ENCODE peak calls at places on chromosomes 4 and X, in nine cellular contexts. One of them, this sample, is unnamed.

GRCh38 chr4:7191546-7192251 is 639 bp upstream of the SORCS2 start:
- DNase-seq in CD8-positive, alpha-beta memory T cell: no peak
- DNase-seq in upper lobe of right lung: peak
- DNase-seq in keratinocyte: no peak
- DNase-seq in PC-3: no peak
- DNase-seq in HCT116: no peak
- DNase-seq in mammary epithelial cell: no peak
- DNase-seq in heart left ventricle: no peak
- DNase-seq in right lobe of liver: no peak
- DNase-seq in this sample: no peak

GRCh38 chr4:40661803-40662202 is 32.1 kb upstream of the RBM47 start:
- DNase-seq in CD8-positive, alpha-beta memory T cell: no peak
- DNase-seq in upper lobe of right lung: no peak
- DNase-seq in keratinocyte: no peak
- DNase-seq in PC-3: no peak
- DNase-seq in HCT116: no peak
- DNase-seq in mammary epithelial cell: no peak
- DNase-seq in heart left ventricle: no peak
- DNase-seq in right lobe of liver: no peak
- DNase-seq in this sample: no peak

GRCh38 chr4:59094505-59094904 is 1984.3 kb upstream of the IGFBP7 start:
- DNase-seq in CD8-positive, alpha-beta memory T cell: no peak
- DNase-seq in upper lobe of right lung: no peak
- DNase-seq in keratinocyte: no peak
- DNase-seq in PC-3: peak
- DNase-seq in HCT116: no peak
- DNase-seq in mammary epithelial cell: no peak
- DNase-seq in heart left ventricle: no peak
- DNase-seq in right lobe of liver: no peak
- DNase-seq in this sample: no peak

GRCh38 chr4:122423246-122423645 is 33.3 kb downstream of the IL2 start:
- DNase-seq in CD8-positive, alpha-beta memory T cell: no peak
- DNase-seq in upper lobe of right lung: no peak
- DNase-seq in keratinocyte: no peak
- DNase-seq in PC-3: no peak
- DNase-seq in HCT116: no peak
- DNase-seq in mammary epithelial cell: no peak
- DNase-seq in heart left ventricle: no peak
- DNase-seq in right lobe of liver: no peak
- DNase-seq in this sample: no peak

GRCh38 chr4:24742773-24743676 is 52.3 kb upstream of the SOD3 start:
- DNase-seq in CD8-positive, alpha-beta memory T cell: no peak
- DNase-seq in upper lobe of right lung: no peak
- DNase-seq in keratinocyte: no peak
- DNase-seq in PC-3: no peak
- DNase-seq in HCT116: no peak
- DNase-seq in mammary epithelial cell: peak
- DNase-seq in heart left ventricle: no peak
- DNase-seq in right lobe of liver: no peak
- DNase-seq in this sample: no peak

GRCh38 chr4:36323801-36324419 is 42.5 kb downstream of the DTHD1 start:
- DNase-seq in CD8-positive, alpha-beta memory T cell: no peak
- DNase-seq in upper lobe of right lung: no peak
- DNase-seq in keratinocyte: no peak
- DNase-seq in PC-3: no peak
- DNase-seq in HCT116: no peak
- DNase-seq in mammary epithelial cell: no peak
- DNase-seq in heart left ventricle: no peak
- DNase-seq in right lobe of liver: no peak
- DNase-seq in this sample: no peak

GRCh38 chr4:68074397-68074796 is 55.3 kb downstream of the TMPRSS11F start:
- DNase-seq in CD8-positive, alpha-beta memory T cell: no peak
- DNase-seq in upper lobe of right lung: no peak
- DNase-seq in keratinocyte: no peak
- DNase-seq in PC-3: no peak
- DNase-seq in HCT116: no peak
- DNase-seq in mammary epithelial cell: peak
- DNase-seq in heart left ventricle: no peak
- DNase-seq in right lobe of liver: no peak
- DNase-seq in this sample: peak

GRCh38 chr4:56134272-56134671 is 185.5 kb downstream of the CEP135 start:
- DNase-seq in CD8-positive, alpha-beta memory T cell: no peak
- DNase-seq in upper lobe of right lung: no peak
- DNase-seq in keratinocyte: no peak
- DNase-seq in PC-3: no peak
- DNase-seq in HCT116: no peak
- DNase-seq in mammary epithelial cell: no peak
- DNase-seq in heart left ventricle: peak
- DNase-seq in right lobe of liver: no peak
- DNase-seq in this sample: no peak

GRCh38 chr4:74365761-74366160 is 816 bp downstream of the EREG start:
- DNase-seq in CD8-positive, alpha-beta memory T cell: no peak
- DNase-seq in upper lobe of right lung: peak
- DNase-seq in keratinocyte: no peak
- DNase-seq in PC-3: no peak
- DNase-seq in HCT116: no peak
- DNase-seq in mammary epithelial cell: no peak
- DNase-seq in heart left ventricle: no peak
- DNase-seq in right lobe of liver: no peak
- DNase-seq in this sample: no peak

GRCh38 chrX:118437283-118437682 is 58.3 kb upstream of the DOCK11 start:
- DNase-seq in CD8-positive, alpha-beta memory T cell: no peak
- DNase-seq in upper lobe of right lung: no peak
- DNase-seq in keratinocyte: no peak
- DNase-seq in PC-3: no peak
- DNase-seq in HCT116: no peak
- DNase-seq in mammary epithelial cell: no peak
- DNase-seq in heart left ventricle: no peak
- DNase-seq in right lobe of liver: no peak
- DNase-seq in this sample: no peak

GRCh38 chr4:75512336-75513211 is 1.6 kb downstream of the RCHY1 start:
- DNase-seq in CD8-positive, alpha-beta memory T cell: no peak
- DNase-seq in upper lobe of right lung: no peak
- DNase-seq in keratinocyte: no peak
- DNase-seq in PC-3: peak
- DNase-seq in HCT116: no peak
- DNase-seq in mammary epithelial cell: peak
- DNase-seq in heart left ventricle: no peak
- DNase-seq in right lobe of liver: no peak
- DNase-seq in this sample: no peak

GRCh38 chr4:78704981-78705757 is 71.0 kb upstream of the BMP2K start:
- DNase-seq in CD8-positive, alpha-beta memory T cell: no peak
- DNase-seq in upper lobe of right lung: no peak
- DNase-seq in keratinocyte: peak
- DNase-seq in PC-3: no peak
- DNase-seq in HCT116: no peak
- DNase-seq in mammary epithelial cell: peak
- DNase-seq in heart left ventricle: no peak
- DNase-seq in right lobe of liver: no peak
- DNase-seq in this sample: peak

GRCh38 chr4:85929926-85930325 is 429.9 kb downstream of the MAPK10 start:
- DNase-seq in CD8-positive, alpha-beta memory T cell: no peak
- DNase-seq in upper lobe of right lung: peak
- DNase-seq in keratinocyte: no peak
- DNase-seq in PC-3: no peak
- DNase-seq in HCT116: no peak
- DNase-seq in mammary epithelial cell: peak
- DNase-seq in heart left ventricle: no peak
- DNase-seq in right lobe of liver: peak
- DNase-seq in this sample: no peak

GRCh38 chrX:41025926-41026325 is 59.3 kb upstream of the USP9X start:
- DNase-seq in CD8-positive, alpha-beta memory T cell: no peak
- DNase-seq in upper lobe of right lung: no peak
- DNase-seq in keratinocyte: no peak
- DNase-seq in PC-3: no peak
- DNase-seq in HCT116: no peak
- DNase-seq in mammary epithelial cell: no peak
- DNase-seq in heart left ventricle: no peak
- DNase-seq in right lobe of liver: no peak
- DNase-seq in this sample: no peak

GRCh38 chrX:63050225-63050624 is 300.9 kb downstream of the SPIN4 start:
- DNase-seq in CD8-positive, alpha-beta memory T cell: no peak
- DNase-seq in upper lobe of right lung: no peak
- DNase-seq in keratinocyte: no peak
- DNase-seq in PC-3: peak
- DNase-seq in HCT116: peak
- DNase-seq in mammary epithelial cell: no peak
- DNase-seq in heart left ventricle: no peak
- DNase-seq in right lobe of liver: no peak
- DNase-seq in this sample: no peak

GRCh38 chr4:83114576-83114975 is at the start of gene PLAC8:
- DNase-seq in CD8-positive, alpha-beta memory T cell: peak
- DNase-seq in upper lobe of right lung: no peak
- DNase-seq in keratinocyte: peak
- DNase-seq in PC-3: peak
- DNase-seq in HCT116: no peak
- DNase-seq in mammary epithelial cell: peak
- DNase-seq in heart left ventricle: no peak
- DNase-seq in right lobe of liver: no peak
- DNase-seq in this sample: peak

GRCh38 chr4:24729041-24729730 is 66.2 kb upstream of the SOD3 start:
- DNase-seq in CD8-positive, alpha-beta memory T cell: no peak
- DNase-seq in upper lobe of right lung: no peak
- DNase-seq in keratinocyte: no peak
- DNase-seq in PC-3: no peak
- DNase-seq in HCT116: no peak
- DNase-seq in mammary epithelial cell: no peak
- DNase-seq in heart left ventricle: no peak
- DNase-seq in right lobe of liver: no peak
- DNase-seq in this sample: no peak

GRCh38 chr4:84530449-84530848 is 31.4 kb upstream of the NKX6-1 start:
- DNase-seq in CD8-positive, alpha-beta memory T cell: no peak
- DNase-seq in upper lobe of right lung: no peak
- DNase-seq in keratinocyte: no peak
- DNase-seq in PC-3: no peak
- DNase-seq in HCT116: no peak
- DNase-seq in mammary epithelial cell: no peak
- DNase-seq in heart left ventricle: no peak
- DNase-seq in right lobe of liver: no peak
- DNase-seq in this sample: no peak

GRCh38 chr4:125639182-125639621 is 324.4 kb downstream of the FAT4 start:
- DNase-seq in CD8-positive, alpha-beta memory T cell: no peak
- DNase-seq in upper lobe of right lung: no peak
- DNase-seq in keratinocyte: no peak
- DNase-seq in PC-3: no peak
- DNase-seq in HCT116: no peak
- DNase-seq in mammary epithelial cell: no peak
- DNase-seq in heart left ventricle: peak
- DNase-seq in right lobe of liver: peak
- DNase-seq in this sample: no peak

DNA sequence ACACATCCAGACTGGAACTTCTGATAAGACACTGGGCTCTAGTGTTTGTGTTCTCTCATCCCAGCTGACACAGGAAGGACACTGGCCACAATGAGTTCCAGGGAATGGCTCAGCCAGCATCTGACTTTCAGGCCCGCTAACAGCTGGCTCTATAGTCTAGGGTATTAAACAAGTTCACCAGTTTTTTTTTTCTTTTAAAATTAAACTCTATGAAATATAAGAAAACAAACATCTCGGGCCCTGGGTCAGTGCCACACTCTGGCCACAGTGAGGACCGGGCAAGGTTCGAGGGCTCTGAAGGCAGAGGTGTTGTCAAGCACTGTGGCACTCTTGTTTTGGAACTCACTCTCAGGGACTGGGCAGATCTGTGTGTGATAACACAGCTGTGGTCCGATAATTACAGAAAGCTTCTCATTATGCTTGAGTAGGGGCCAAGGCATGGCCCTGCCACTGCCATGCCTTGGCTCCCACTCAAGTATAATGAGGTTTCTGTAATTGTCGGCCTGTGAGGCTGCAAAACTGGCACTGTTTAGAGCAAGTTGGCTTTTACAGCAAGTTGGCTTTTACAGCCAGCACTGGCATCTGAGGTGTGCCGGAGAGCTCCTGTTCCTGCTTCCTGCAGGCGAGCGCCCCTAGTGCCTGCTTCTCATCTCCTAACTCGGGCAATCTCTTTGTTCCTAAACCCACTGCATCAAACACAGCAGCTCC is 62.8 kb downstream of the PPP1R2C start:
- DNase-seq in CD8-positive, alpha-beta memory T cell: no peak
- DNase-seq in upper lobe of right lung: peak
- DNase-seq in keratinocyte: no peak
- DNase-seq in PC-3: peak
- DNase-seq in HCT116: no peak
- DNase-seq in mammary epithelial cell: peak
- DNase-seq in heart left ventricle: peak
- DNase-seq in right lobe of liver: peak
- DNase-seq in this sample: no peak
- H3K27ac ChIP-seq in CD8-positive, alpha-beta memory T cell: no peak
- H3K27ac ChIP-seq in upper lobe of right lung: no peak
- H3K27ac ChIP-seq in keratinocyte: no peak
- H3K27ac ChIP-seq in PC-3: no peak
- H3K27ac ChIP-seq in HCT116: no peak
- H3K27ac ChIP-seq in mammary epithelial cell: no peak
- H3K27ac ChIP-seq in heart left ventricle: no peak
- H3K27ac ChIP-seq in right lobe of liver: no peak
- H3K27ac ChIP-seq in this sample: no peak

GRCh38 chrX:39766085-39766726 is 331.6 kb downstream of the BCOR start:
- DNase-seq in CD8-positive, alpha-beta memory T cell: no peak
- DNase-seq in upper lobe of right lung: no peak
- DNase-seq in keratinocyte: no peak
- DNase-seq in PC-3: no peak
- DNase-seq in HCT116: no peak
- DNase-seq in mammary epithelial cell: no peak
- DNase-seq in heart left ventricle: no peak
- DNase-seq in right lobe of liver: no peak
- DNase-seq in this sample: no peak
- H3K27ac ChIP-seq in CD8-positive, alpha-beta memory T cell: peak
- H3K27ac ChIP-seq in upper lobe of right lung: no peak
- H3K27ac ChIP-seq in keratinocyte: no peak
- H3K27ac ChIP-seq in PC-3: no peak
- H3K27ac ChIP-seq in HCT116: no peak
- H3K27ac ChIP-seq in mammary epithelial cell: no peak
- H3K27ac ChIP-seq in heart left ventricle: no peak
- H3K27ac ChIP-seq in right lobe of liver: no peak
- H3K27ac ChIP-seq in this sample: no peak

DNA sequence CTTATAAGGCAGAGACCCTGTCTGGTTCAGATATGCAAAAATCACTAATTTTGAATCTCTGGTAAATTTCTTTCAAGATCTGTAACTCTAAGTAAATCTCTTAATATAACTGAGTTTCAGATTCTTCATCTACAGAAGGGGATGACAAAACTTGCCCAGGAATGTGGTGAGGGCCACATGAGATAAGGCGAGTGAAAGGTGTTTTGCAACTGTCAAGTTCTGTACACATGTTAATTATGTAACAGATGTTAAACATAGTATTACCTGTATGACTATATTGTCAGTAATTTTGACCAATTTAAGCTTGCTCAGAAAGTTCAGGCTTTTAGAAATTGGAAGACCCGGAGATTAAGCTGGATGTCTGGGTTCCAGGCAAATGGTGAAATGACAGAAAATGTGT is 549 bp upstream of the GLRB start:
- DNase-seq in CD8-positive, alpha-beta memory T cell: no peak
- DNase-seq in upper lobe of right lung: no peak
- DNase-seq in keratinocyte: no peak
- DNase-seq in PC-3: no peak
- DNase-seq in HCT116: no peak
- DNase-seq in mammary epithelial cell: peak
- DNase-seq in heart left ventricle: no peak
- DNase-seq in right lobe of liver: no peak
- DNase-seq in this sample: no peak
- H3K27ac ChIP-seq in CD8-positive, alpha-beta memory T cell: no peak
- H3K27ac ChIP-seq in upper lobe of right lung: no peak
- H3K27ac ChIP-seq in keratinocyte: no peak
- H3K27ac ChIP-seq in PC-3: no peak
- H3K27ac ChIP-seq in HCT116: no peak
- H3K27ac ChIP-seq in mammary epithelial cell: no peak
- H3K27ac ChIP-seq in heart left ventricle: no peak
- H3K27ac ChIP-seq in right lobe of liver: no peak
- H3K27ac ChIP-seq in this sample: no peak

GRCh38 chr4:142846105-142846728 is at the start of gene INPP4B:
- DNase-seq in CD8-positive, alpha-beta memory T cell: no peak
- DNase-seq in upper lobe of right lung: peak
- DNase-seq in keratinocyte: no peak
- DNase-seq in PC-3: peak
- DNase-seq in HCT116: peak
- DNase-seq in mammary epithelial cell: peak
- DNase-seq in heart left ventricle: peak
- DNase-seq in right lobe of liver: peak
- DNase-seq in this sample: no peak
- H3K27ac ChIP-seq in CD8-positive, alpha-beta memory T cell: no peak
- H3K27ac ChIP-seq in upper lobe of right lung: peak
- H3K27ac ChIP-seq in keratinocyte: no peak
- H3K27ac ChIP-seq in PC-3: peak
- H3K27ac ChIP-seq in HCT116: peak
- H3K27ac ChIP-seq in mammary epithelial cell: no peak
- H3K27ac ChIP-seq in heart left ventricle: peak
- H3K27ac ChIP-seq in right lobe of liver: peak
- H3K27ac ChIP-seq in this sample: no peak

This sample was measured in epithelial cell of prostate.